ENCODE peak calls at places on chromosomes 12 and 14, in nine cellular contexts. N is heart left ventricle, F is fibroblast of lung, Z is PC-3, B is A549, H is psoas muscle, X is H9, T is neural progenitor cell, G is tibial nerve. P is an unnamed sample. For H3K4me1, the result is how much of the 10 kb centered on the place peaks cover.

GRCh38 chr12:3002636-3003035 is 43.4 kb downstream of the TEAD4 start:
- DNase-seq in G (no peak), T (no peak), H (no peak), B (no peak), N (no peak), Z (no peak), X (no peak), F (no peak), P (no peak)

GRCh38 chr12:112686373-112686772 is 105.2 kb upstream of the RPH3A start:
- DNase-seq in T (no peak), X (no peak), F (peak), H (no peak), Z (peak), B (peak), N (no peak), G (no peak), P (no peak)

GRCh38 chr12:86729798-86730197 is 473.6 kb upstream of the MGAT4C start:
- DNase-seq in B (no peak), N (no peak), T (no peak), F (peak), H (no peak), X (no peak), G (no peak), Z (no peak), P (no peak)

GRCh38 chr12:32870716-32871115 is 25.9 kb downstream of the PKP2 start:
- DNase-seq in F (no peak), X (no peak), G (no peak), Z (no peak), N (no peak), B (no peak), T (no peak), H (no peak), P (no peak)

GRCh38 chr12:45969084-45969483 is 21.3 kb downstream of the SCAF11 start:
- DNase-seq in X (no peak), Z (no peak), N (no peak), G (no peak), H (no peak), T (no peak), F (peak), B (no peak), P (no peak)

GRCh38 chr14:29926228-29926627 is 1.4 kb downstream of the PRKD1 start:
- DNase-seq in N (no peak), G (no peak), X (no peak), F (no peak), B (no peak), T (peak), Z (no peak), H (no peak), P (no peak)

GRCh38 chr12:105031061-105031807 is 45.1 kb downstream of the NOPCHAP1 start:
- DNase-seq in N (no peak), H (no peak), X (no peak), Z (no peak), F (no peak), G (no peak), B (no peak), T (no peak), P (no peak)

GRCh38 chr12:55659486-55660385 is 23.0 kb downstream of the OR10P1 start:
- DNase-seq in H (no peak), N (peak), X (no peak), B (peak), F (peak), T (peak), Z (peak), G (no peak), P (no peak)

GRCh38 chr12:1797991-1798733 is 22.2 kb upstream of the LRTM2 start:
- DNase-seq in T (no peak), N (no peak), F (no peak), H (no peak), Z (no peak), G (no peak), X (peak), B (no peak), P (no peak)

GRCh38 chr12:121532503-121533390 is 48.1 kb downstream of the KDM2B start:
- DNase-seq in H (no peak), B (no peak), X (no peak), F (peak), G (no peak), Z (no peak), T (no peak), N (no peak), P (no peak)

GRCh38 chr14:88277205-88277604 is 45.9 kb downstream of the KCNK10 start:
- DNase-seq in B (no peak), G (no peak), Z (no peak), F (no peak), X (no peak), H (no peak), T (no peak), N (no peak), P (no peak)

GRCh38 chr12:75890660-75891059 is 140.9 kb downstream of the PHLDA1 start:
- DNase-seq in G (no peak), H (no peak), Z (peak), T (no peak), X (no peak), F (no peak), N (no peak), B (no peak), P (no peak)

GRCh38 chr14:73789996-73790581 is 61.5 kb upstream of the PTGR2 start:
- DNase-seq in F (peak), N (peak), B (no peak), X (no peak), G (peak), H (peak), T (no peak), Z (peak), P (no peak)

GRCh38 chr12:117025481-117026151 is 73.6 kb downstream of the TESC start:
- DNase-seq in F (peak), B (peak), T (peak), N (peak), X (peak), Z (peak), G (peak), H (peak), P (peak)

GRCh38 chr14:93743270-93744060 is 44.8 kb downstream of the PRIMA1 start:
- DNase-seq in X (no peak), G (no peak), B (no peak), N (no peak), H (no peak), F (no peak), Z (no peak), T (no peak), P (no peak)

GRCh38 chr12:47841910-47842309 is 22.2 kb upstream of the HDAC7 start:
- DNase-seq in H (no peak), X (no peak), F (no peak), B (no peak), T (no peak), N (no peak), G (no peak), Z (no peak), P (no peak)

GRCh38 chr14:60622920-60623263 is 26.4 kb downstream of the SIX1 start:
- DNase-seq in T (no peak), B (no peak), Z (no peak), H (no peak), G (peak), X (no peak), N (no peak), F (peak), P (no peak)

GRCh38 chr12:18583655-18584054 is 154.2 kb downstream of the PLCZ1 start:
- DNase-seq in Z (no peak), T (peak), B (no peak), X (no peak), G (no peak), F (peak), N (no peak), H (no peak), P (no peak)

GRCh38 chr14:20400965-20401593 is 12.2 kb downstream of the TEP1 start:
- DNase-seq in B (peak), N (no peak), F (peak), X (no peak), G (no peak), T (no peak), Z (peak), H (no peak), P (no peak)

GRCh38 chr14:61602733-61603077 is 92.6 kb upstream of the HIF1A start:
- DNase-seq in Z (peak), T (peak), F (peak), H (no peak), G (no peak), N (no peak), X (no peak), B (no peak), P (no peak)

GRCh38 chr12:103839893-103840292 is 1.1 kb downstream of the NT5DC3 start:
- DNase-seq in Z (no peak), H (no peak), G (no peak), F (no peak), T (no peak), X (no peak), B (no peak), N (no peak), P (no peak)

GRCh38 chr14:80315681-80316080 is 104.4 kb upstream of the DIO2 start:
- DNase-seq in G (no peak), F (peak), T (no peak), N (no peak), X (no peak), Z (no peak), H (no peak), B (no peak), P (no peak)

GRCh38 chr12:95690861-95691635 is 99.5 kb downstream of the NTN4 start:
- DNase-seq in H (no peak), X (no peak), Z (no peak), N (no peak), G (no peak), B (no peak), F (no peak), T (no peak), P (no peak)

GRCh38 chr12:10189653-10190052 is 10.8 kb downstream of the TMEM52B start:
- DNase-seq in H (peak), F (peak), X (no peak), T (no peak), N (peak), B (no peak), Z (peak), G (no peak), P (no peak)

GRCh38 chr12:50261654-50262053 is 21.7 kb downstream of the LIMA1 start:
- DNase-seq in G (no peak), T (no peak), N (no peak), H (no peak), X (no peak), B (no peak), Z (peak), F (no peak), P (no peak)

GRCh38 chr12:50257226-50258166 is 25.8 kb downstream of the LIMA1 start:
- DNase-seq in Z (peak), G (peak), T (no peak), B (peak), N (no peak), X (no peak), F (peak), H (no peak), P (no peak)

GRCh38 chr12:50256761-50257160 is 26.6 kb downstream of the LIMA1 start:
- DNase-seq in F (no peak), H (no peak), T (no peak), X (no peak), N (no peak), Z (peak), B (no peak), G (no peak), P (no peak)

GRCh38 chr12:50252977-50253376 is 30.3 kb downstream of the LIMA1 start:
- DNase-seq in G (no peak), B (no peak), T (no peak), F (no peak), N (no peak), Z (no peak), H (no peak), X (no peak), P (no peak)

DNA sequence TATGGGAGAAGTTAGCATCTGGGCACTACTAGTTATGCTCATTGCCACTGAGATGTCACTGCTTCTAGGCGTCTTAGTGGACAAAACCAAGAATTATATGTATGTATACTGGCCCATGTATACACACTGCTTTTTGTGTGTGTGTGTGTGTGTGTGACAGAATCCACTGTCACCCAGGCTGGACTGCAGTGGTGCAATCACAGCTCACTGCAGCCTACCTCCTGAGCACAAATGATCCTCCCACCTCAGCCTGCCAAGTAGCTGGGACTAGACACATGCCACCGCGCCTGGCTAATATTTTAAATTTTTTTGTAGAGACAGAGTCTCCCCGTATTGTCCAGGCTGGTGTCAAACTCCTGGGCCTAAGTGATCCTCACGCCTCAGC is 25.2 kb downstream of the LIMA1 start:
- DNase-seq in H (peak), F (no peak), X (no peak), Z (no peak), B (peak), T (no peak), N (peak), G (peak), P (no peak)
- H3K4me1 ChIP-seq in H (under half), F (under half), X (under half), Z (half or more), B (half or more), T (under half), N (under half), G (under half), P (under half)

GRCh38 chr12:102543494-102543893 is 63.1 kb upstream of the IGF1 start:
- DNase-seq in T (no peak), N (no peak), H (no peak), B (no peak), X (no peak), F (no peak), Z (no peak), G (no peak), P (no peak)

GRCh38 chr12:102542816-102543448 is 62.6 kb upstream of the IGF1 start:
- DNase-seq in G (no peak), F (no peak), X (no peak), H (no peak), B (no peak), Z (no peak), T (no peak), N (peak), P (no peak)

GRCh38 chr12:102540856-102541385 is 60.6 kb upstream of the IGF1 start:
- DNase-seq in Z (no peak), B (no peak), N (no peak), F (no peak), T (no peak), X (no peak), H (no peak), G (no peak), P (no peak)

GRCh38 chr12:102543931-102544485 is 63.6 kb upstream of the IGF1 start:
- DNase-seq in T (no peak), N (no peak), H (no peak), G (no peak), F (no peak), B (no peak), Z (no peak), X (no peak), P (no peak)

GRCh38 chr12:102539651-102540553 is 59.5 kb upstream of the IGF1 start:
- DNase-seq in H (no peak), B (peak), Z (no peak), X (no peak), G (no peak), T (peak), N (no peak), F (peak), P (no peak)
- TF ChIP-seq CTCF in H (no peak), B (no peak), Z (no peak), X (no peak), G (no peak), T (no peak), N (no peak), F (no peak), P (no peak)

GRCh38 chr14:31204593-31205534 is 2.7 kb downstream of the HECTD1 start:
- DNase-seq in B (no peak), H (no peak), Z (no peak), X (no peak), F (no peak), T (no peak), N (no peak), G (no peak), P (no peak)

GRCh38 chr14:31207287-31207745 is 277 bp downstream of the HECTD1 start:
- DNase-seq in H (no peak), B (no peak), N (no peak), F (peak), T (no peak), X (no peak), G (peak), Z (no peak), P (no peak)

GRCh38 chr14:31206536-31207286 is 882 bp downstream of the HECTD1 start:
- DNase-seq in X (peak), Z (peak), G (peak), H (peak), N (peak), B (peak), F (peak), T (peak), P (peak)

GRCh38 chr14:31207746-31208545 is at the start of gene HECTD1:
- DNase-seq in G (peak), N (peak), B (peak), Z (peak), X (peak), H (peak), T (peak), F (peak), P (peak)

DNA sequence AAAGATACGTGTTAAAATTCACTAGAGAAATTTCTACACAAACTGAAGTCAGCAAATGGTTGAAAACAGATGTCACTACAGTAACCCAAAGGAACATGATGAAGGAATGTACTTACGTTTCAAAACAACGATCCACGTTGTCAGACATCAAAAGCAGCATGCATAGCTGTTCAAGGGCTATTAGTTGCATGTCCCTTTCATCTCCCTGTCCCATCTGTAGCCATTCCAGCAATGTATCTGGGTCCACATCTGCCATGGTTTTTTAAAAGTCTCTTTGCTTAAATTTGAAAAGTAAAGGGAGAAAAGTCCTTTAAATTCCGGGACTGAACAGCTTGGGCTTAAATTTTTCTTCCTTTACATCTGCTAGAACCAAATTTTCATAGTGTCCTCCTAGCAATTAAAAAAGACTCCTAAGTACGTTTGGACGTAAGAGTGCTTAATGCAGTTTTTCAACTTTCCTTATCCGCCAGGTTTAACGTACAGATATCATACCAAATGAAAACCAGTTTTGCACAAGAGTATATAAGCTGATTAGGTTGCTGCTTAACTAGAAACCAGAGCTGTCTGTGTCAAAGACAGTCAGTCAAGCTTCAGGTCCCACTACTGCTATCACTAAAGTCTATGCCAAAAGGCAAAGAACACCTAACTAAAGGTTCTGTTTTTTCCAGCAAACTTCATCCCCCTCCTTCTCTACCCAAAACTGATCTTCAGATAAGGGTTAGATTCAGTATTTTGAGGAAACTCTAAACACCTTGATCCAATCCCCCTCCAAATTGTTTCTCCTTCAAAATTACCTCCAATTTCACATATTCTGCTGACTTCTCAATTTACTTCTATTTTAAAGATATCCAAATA is 1.7 kb downstream of the HECTD1 start:
- DNase-seq in G (no peak), F (peak), T (peak), H (no peak), B (peak), X (no peak), N (no peak), Z (peak), P (no peak)
- H3K4me1 ChIP-seq in G (under half), F (under half), T (under half), H (under half), B (under half), X (under half), N (under half), Z (under half), P (under half)

DNA sequence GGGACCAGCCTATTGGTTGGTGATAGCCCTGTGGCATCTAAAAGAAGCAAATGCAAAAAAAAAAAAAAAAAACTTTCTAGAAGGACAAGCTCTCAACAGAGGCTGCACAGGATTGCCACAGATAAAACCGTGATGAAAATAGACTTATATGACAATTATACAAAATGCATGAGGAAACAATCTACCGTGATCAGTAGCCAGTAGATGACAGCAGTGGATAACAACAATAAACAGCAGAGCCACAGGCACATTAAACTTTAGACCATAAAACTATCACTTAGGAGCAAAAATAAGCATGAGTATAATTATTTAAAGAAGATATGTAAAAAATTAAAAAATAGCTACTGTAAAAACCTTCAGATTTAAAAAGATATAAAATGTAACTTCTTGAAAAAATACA is 183.5 kb upstream of the ABCD2 start:
- DNase-seq in T (no peak), F (no peak), X (no peak), N (no peak), B (no peak), Z (no peak), G (no peak), H (no peak), P (no peak)
- TF ChIP-seq CTCF in T (no peak), F (no peak), X (no peak), N (no peak), B (peak), Z (no peak), G (no peak), H (no peak), P (no peak)

DNA sequence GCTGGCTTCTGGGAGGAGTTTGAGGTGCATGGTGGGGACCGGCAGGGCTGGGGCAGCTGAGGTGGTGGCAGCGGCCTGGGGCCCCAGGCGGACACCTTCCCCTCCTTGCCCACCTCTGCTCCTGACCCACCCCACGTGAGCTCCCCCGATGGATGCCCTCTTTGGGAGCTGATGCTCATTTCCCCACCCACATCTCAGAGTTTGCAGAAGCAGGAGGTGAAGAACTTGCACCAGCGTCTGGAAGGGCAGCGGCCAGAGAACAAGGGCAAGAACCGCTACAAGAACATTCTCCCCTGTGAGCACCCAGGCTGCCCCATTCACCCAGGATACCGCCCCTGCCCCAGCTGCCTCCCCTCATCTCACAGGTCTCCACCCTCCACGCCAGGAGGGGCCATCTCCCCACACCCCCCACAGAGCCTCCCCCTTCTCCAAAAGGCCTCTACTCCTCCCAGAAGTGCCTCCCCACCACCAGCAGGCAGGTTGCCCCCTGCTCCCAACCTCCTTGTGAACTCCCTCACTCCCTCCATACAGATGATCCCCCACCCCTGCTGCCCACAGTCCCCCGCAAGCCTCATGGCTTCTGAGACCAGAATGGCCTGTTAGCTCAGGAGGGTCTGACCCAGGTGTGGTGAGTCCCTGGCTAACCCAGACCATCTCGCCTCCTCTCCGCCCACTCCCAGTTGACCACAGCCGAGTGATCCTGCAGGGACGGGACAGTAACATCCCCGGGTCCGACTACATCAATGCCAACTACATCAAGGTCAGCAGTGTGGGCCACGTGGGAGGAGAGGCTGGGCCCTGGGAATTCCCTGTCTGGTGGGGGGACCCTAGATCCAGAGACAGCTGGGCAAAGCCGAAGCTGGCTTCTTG is 4.5 kb downstream of the PTPN6 start:
- DNase-seq in T (no peak), Z (no peak), H (no peak), X (no peak), N (peak), B (no peak), G (no peak), F (no peak), P (no peak)
- H3K4me1 ChIP-seq in T (under half), Z (under half), H (under half), X (under half), N (under half), B (under half), G (under half), F (under half), P (half or more)

GRCh38 chr14:21987937-21988336 is 314.3 kb upstream of the OR4E1 start:
- DNase-seq in X (no peak), B (peak), N (no peak), H (no peak), G (no peak), T (peak), F (no peak), Z (peak), P (no peak)
- TF ChIP-seq CTCF in X (peak), B (peak), N (no peak), H (no peak), G (peak), T (peak), F (peak), Z (peak), P (peak)

P was measured in CD8-positive, alpha-beta T cell.